ENCODE peak calls at places on chromosomes 16 and 17, in five cellular contexts. B is CD4-positive, alpha-beta T cell; C is MM.1S; A is suprapubic skin; R is stomach. Q is an unnamed sample.

GRCh38 chr16:23504076-23504452 is 6.2 kb downstream of the GGA2 start:
- DNase-seq in B (no peak), R (no peak), A (no peak), C (no peak), Q (no peak)

GRCh38 chr16:66717112-66717675 is 20.7 kb upstream of the CMTM4 start:
- DNase-seq in R (no peak), C (no peak), A (no peak), B (no peak), Q (peak; percentile 77)

GRCh38 chr17:50043290-50044148 is 12.4 kb upstream of the ITGA3 start:
- DNase-seq in B (no peak), C (no peak), R (peak; percentile 69), A (no peak), Q (no peak)

GRCh38 chr16:48385272-48385953 is at the start of gene SIAH1:
- DNase-seq in R (peak; percentile 90), A (peak; percentile 88), B (peak; percentile 85), C (peak; percentile 82), Q (peak; percentile 92)

GRCh38 chr17:2235792-2236365 is 67.7 kb downstream of the SMG6 start:
- DNase-seq in C (no peak), R (no peak), B (no peak), A (no peak), Q (no peak)

GRCh38 chr16:57892447-57893096 is 78.4 kb downstream of the CNGB1 start:
- DNase-seq in C (no peak), A (no peak), B (no peak), R (peak; percentile 34), Q (no peak)

GRCh38 chr16:24499193-24499814 is 40.1 kb upstream of the RBBP6 start:
- DNase-seq in C (peak; percentile 36), B (no peak), R (no peak), A (no peak), Q (peak; percentile 76)

GRCh38 chr17:82843904-82844640 is 4.2 kb upstream of the ZNF750 start:
- DNase-seq in B (no peak), A (no peak), R (no peak), C (no peak), Q (no peak)

GRCh38 chr16:87457051-87457611 is 35.7 kb downstream of the ZCCHC14 start:
- DNase-seq in B (no peak), C (no peak), R (no peak), A (no peak), Q (no peak)

GRCh38 chr17:82590216-82590615 is 58.0 kb downstream of the WDR45B start:
- DNase-seq in C (no peak), B (no peak), R (no peak), A (no peak), Q (no peak)

GRCh38 chr17:65062168-65062915 is 5.8 kb upstream of the GNA13 start:
- DNase-seq in A (no peak), C (no peak), B (no peak), R (no peak), Q (no peak)

GRCh38 chr16:4318171-4318910 is 2.5 kb downstream of the GLIS2 start:
- DNase-seq in A (no peak), B (no peak), C (no peak), R (no peak), Q (no peak)

GRCh38 chr17:67836205-67836987 is 11.1 kb downstream of the BPTF start:
- DNase-seq in R (no peak), B (no peak), C (no peak), A (no peak), Q (no peak)

GRCh38 chr17:37506678-37507077 is 17.0 kb downstream of the DUSP14 start:
- DNase-seq in C (peak; percentile 20), R (no peak), A (no peak), B (no peak), Q (peak; percentile 72)

GRCh38 chr17:44219126-44219635 is 294 bp downstream of the UBTF start:
- DNase-seq in C (peak; percentile 71), B (peak; percentile 60), R (peak; percentile 71), A (no peak), Q (peak; percentile 77)

GRCh38 chr16:83420206-83420760 is 387.5 kb upstream of the HSBP1 start:
- DNase-seq in B (no peak), C (peak; percentile 12), A (no peak), R (no peak), Q (no peak)

GRCh38 chr17:35566955-35567354 is 6.3 kb upstream of the SLFN14 start:
- DNase-seq in R (no peak), A (no peak), B (no peak), C (no peak), Q (no peak)

GRCh38 chr16:10126686-10127085 is 55.5 kb downstream of the GRIN2A start:
- DNase-seq in R (no peak), A (no peak), C (no peak), B (no peak), Q (no peak)

GRCh38 chr17:63688396-63689020 is 11.4 kb downstream of the LIMD2 start:
- DNase-seq in C (no peak), B (no peak), R (no peak), A (no peak), Q (no peak)

GRCh38 chr17:45428954-45429337 is 3.7 kb downstream of the ARHGAP27 start:
- DNase-seq in B (no peak), C (no peak), A (no peak), R (no peak), Q (no peak)

GRCh38 chr17:50304781-50305404 is 30.6 kb downstream of the TMEM92 start:
- DNase-seq in A (no peak), R (peak; percentile 64), C (no peak), B (no peak), Q (no peak)

GRCh38 chr16:58493756-58494431 is 6.0 kb upstream of the NDRG4 start:
- DNase-seq in B (no peak), R (no peak), C (no peak), A (no peak), Q (no peak)

GRCh38 chr17:74978240-74978639 is 5.7 kb upstream of the HID1 start:
- DNase-seq in B (no peak), A (no peak), C (no peak), R (no peak), Q (no peak)

GRCh38 chr17:74979408-74980146 is 7.0 kb upstream of the HID1 start:
- DNase-seq in C (no peak), R (no peak), B (no peak), A (no peak), Q (no peak)

GRCh38 chr17:74986206-74986576 is 1.2 kb upstream of the CDR2L start:
- DNase-seq in C (no peak), A (no peak), R (no peak), B (no peak), Q (no peak)

GRCh38 chr17:74981318-74981978 is 6.0 kb upstream of the CDR2L start:
- DNase-seq in C (no peak), R (no peak), A (no peak), B (no peak), Q (no peak)

DNA sequence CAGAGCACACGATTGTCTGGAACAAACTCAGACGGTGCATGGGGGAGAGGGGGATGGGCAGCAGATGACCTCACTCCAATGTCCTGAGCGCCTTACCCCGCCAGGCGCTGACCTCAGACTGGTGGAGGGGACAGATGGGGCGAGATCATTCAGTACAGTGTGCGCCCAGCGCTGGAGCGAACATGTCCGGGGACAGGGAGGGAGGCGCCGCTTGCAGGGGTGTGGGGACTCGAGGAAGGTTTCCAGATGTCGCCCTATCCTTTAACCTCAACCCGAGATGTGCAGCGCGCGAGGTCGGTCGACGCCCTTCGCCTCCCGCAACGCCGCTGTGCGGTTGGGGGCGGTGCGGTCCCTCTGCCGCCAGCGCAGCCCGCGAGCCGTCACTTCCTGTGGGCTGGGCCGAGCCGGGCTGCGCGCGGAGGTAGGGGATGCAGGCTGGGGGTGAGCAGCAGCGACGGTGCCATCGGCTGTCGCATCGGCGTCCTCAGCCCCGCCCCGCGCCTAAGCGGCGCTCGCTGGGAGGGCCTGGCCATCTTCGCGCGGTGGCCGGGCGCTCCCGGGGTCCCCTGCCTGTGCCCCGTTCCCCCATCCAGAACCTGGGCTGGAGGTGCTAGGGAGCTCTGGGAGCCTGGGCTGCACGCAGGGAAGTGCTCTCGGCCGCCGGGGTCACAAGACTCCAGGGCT is 5.3 kb upstream of the CDR2L start:
- DNase-seq in R (peak; percentile 79), A (peak; percentile 83), B (peak; percentile 75), C (no peak), Q (peak; percentile 97)
- TF ChIP-seq CTCF in R (no peak), A (no peak), B (no peak), C (no peak), Q (peak; percentile 5)

GRCh38 chr16:49643429-49644142 is 212.3 kb downstream of the ZNF423 start:
- DNase-seq in A (no peak), B (no peak), R (no peak), C (no peak), Q (no peak)

GRCh38 chr16:49640606-49641005 is 215.3 kb downstream of the ZNF423 start:
- DNase-seq in A (no peak), R (no peak), C (no peak), B (no peak), Q (no peak)

GRCh38 chr16:49645263-49645662 is 210.6 kb downstream of the ZNF423 start:
- DNase-seq in C (no peak), R (no peak), B (no peak), A (no peak), Q (no peak)

GRCh38 chr16:49641250-49641649 is 214.7 kb downstream of the ZNF423 start:
- DNase-seq in C (no peak), A (no peak), R (no peak), B (no peak), Q (no peak)

GRCh38 chr16:49644143-49644460 is 211.8 kb downstream of the ZNF423 start:
- DNase-seq in R (no peak), A (no peak), B (no peak), C (no peak), Q (no peak)
- TF ChIP-seq CTCF in R (no peak), A (no peak), B (no peak), C (no peak), Q (no peak)

DNA sequence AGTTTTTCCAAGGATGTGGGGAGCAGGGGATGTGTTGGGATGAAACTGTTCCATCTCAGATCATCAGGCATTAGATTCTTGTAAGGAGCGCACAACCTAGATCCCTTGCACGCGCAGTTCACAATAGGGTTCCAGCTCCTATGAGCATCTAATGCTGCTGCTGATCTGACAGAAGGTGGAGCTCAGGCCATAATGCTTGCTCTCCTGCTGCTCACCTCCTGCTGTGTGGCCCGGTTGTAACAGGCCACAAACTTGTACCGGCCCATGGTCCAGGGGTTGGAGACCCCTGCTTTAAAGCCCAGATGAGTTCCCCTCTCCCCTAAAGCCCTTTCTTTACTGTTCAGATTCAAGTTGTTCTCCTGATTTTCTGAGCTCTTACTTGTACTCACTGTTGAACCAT is 44.8 kb downstream of the RNF135 start:
- DNase-seq in C (no peak), A (no peak), B (no peak), R (no peak), Q (no peak)
- TF ChIP-seq CTCF in C (no peak), A (no peak), B (no peak), R (no peak), Q (no peak)

DNA sequence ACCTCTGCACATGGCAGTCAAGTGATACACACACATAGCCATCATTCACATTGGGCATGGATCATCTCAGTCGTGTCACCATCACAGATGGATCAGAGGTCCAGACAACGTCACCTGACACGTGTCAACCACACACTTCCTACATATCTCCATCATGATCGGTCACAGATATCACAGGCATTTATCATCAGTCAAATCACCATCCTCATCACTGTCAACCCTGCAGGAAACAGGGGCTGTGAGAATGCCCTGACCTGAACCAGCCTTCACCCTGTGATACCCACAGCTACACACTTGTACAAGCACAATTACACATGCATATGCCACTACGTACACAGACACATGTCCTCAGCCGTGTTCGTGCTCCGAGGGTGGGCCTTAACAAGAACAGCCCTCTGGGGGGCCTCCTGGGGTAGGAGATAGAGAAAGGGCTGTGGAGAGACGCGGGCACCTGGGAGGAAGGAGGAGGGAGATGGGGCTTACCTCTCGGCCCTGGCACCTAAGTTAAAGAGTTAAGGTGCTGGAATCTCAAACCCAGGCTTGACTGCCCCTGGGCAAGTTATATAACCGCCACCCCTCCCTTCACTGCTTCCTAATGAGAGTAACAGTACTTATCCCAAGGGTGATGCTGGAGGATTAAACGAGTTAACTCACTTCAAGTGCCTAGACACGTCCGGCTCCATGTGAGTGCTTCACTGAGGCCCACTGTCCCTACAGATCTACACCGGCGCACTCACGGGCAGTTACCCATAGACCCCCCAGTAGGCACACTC is 1.1 kb downstream of the SLC12A4 start:
- DNase-seq in B (no peak), R (no peak), A (no peak), C (peak; percentile 17), Q (no peak)
- TF ChIP-seq CTCF in B (no peak), R (no peak), A (no peak), C (no peak), Q (no peak)

Q was measured in glutamatergic neuron.